ENCODE peak calls at places on chromosomes 6 and 20, in five cellular contexts. V is mesendoderm, O is left ventricle myocardium inferior, W is NT2/D1, C is occipital lobe. E is an unnamed sample.

GRCh38 chr20:8527998-8528397 is 395.9 kb downstream of the PLCB1 start:
- DNase-seq in V (no peak), O (no peak), W (no peak), C (no peak), E (no peak)

GRCh38 chr6:143276436-143276835 is 174.1 kb downstream of the ADAT2 start:
- DNase-seq in V (no peak), O (no peak), W (no peak), C (no peak), E (no peak)

GRCh38 chr6:36542041-36542440 is 5.2 kb downstream of the STK38 start:
- DNase-seq in V (no peak), O (no peak), W (no peak), C (no peak), E (no peak)

GRCh38 chr6:129029778-129030177 is 146.8 kb downstream of the LAMA2 start:
- DNase-seq in V (peak; percentile 90), O (no peak), W (peak; percentile 13), C (no peak), E (peak; percentile 39)

GRCh38 chr6:30888472-30889137 is 4.3 kb downstream of the DDR1 start:
- DNase-seq in V (peak; percentile 15), O (no peak), W (no peak), C (peak; percentile 28), E (no peak)

GRCh38 chr6:113856571-113857564 is at the start of gene MARCKS:
- DNase-seq in V (peak; percentile 90), O (peak; percentile 83), W (no peak), C (peak; percentile 68), E (peak; percentile 94)

GRCh38 chr20:51377132-51377531 is 165.4 kb downstream of the NFATC2 start:
- DNase-seq in V (no peak), O (no peak), W (no peak), C (no peak), E (no peak)

GRCh38 chr6:1597924-1598323 is 11.8 kb upstream of the FOXC1 start:
- DNase-seq in V (no peak), O (no peak), W (no peak), C (no peak), E (no peak)

GRCh38 chr6:149834513-149835481 is 29.4 kb downstream of the LRP11 start:
- DNase-seq in V (peak; percentile 62), O (no peak), W (peak; percentile 32), C (peak; percentile 32), E (peak; percentile 81)

GRCh38 chr6:36777806-36778205 is 61.4 kb downstream of the CPNE5 start:
- DNase-seq in V (no peak), O (no peak), W (no peak), C (no peak), E (peak; percentile 34)

GRCh38 chr6:36594816-36595167 is 630 bp downstream of the SRSF3 start:
- DNase-seq in V (no peak), O (no peak), W (no peak), C (no peak), E (no peak)

GRCh38 chr20:24502184-24502583 is 32.8 kb downstream of the SYNDIG1 start:
- DNase-seq in V (no peak), O (no peak), W (no peak), C (peak; percentile 83), E (no peak)

GRCh38 chr6:131130546-131130925 is 4.7 kb upstream of the AKAP7 start:
- DNase-seq in V (no peak), O (no peak), W (no peak), C (no peak), E (no peak)

GRCh38 chr6:44127186-44128019 is at the start of the genes MRPL14 and TMEM63B:
- DNase-seq in V (peak; percentile 88), O (peak; percentile 86), W (peak; percentile 46), C (peak; percentile 78), E (peak; percentile 90)

GRCh38 chr20:38199506-38200390 is 34.7 kb upstream of the TGM2 start:
- DNase-seq in V (no peak), O (no peak), W (no peak), C (no peak), E (no peak)

GRCh38 chr6:22227824-22228610 is 68.8 kb downstream of the PRL start:
- DNase-seq in V (no peak), O (no peak), W (no peak), C (no peak), E (no peak)

GRCh38 chr6:114785235-114786127 is 442.7 kb upstream of the HS3ST5 start:
- DNase-seq in V (peak; percentile 3), O (no peak), W (no peak), C (no peak), E (no peak)

GRCh38 chr6:29502597-29502996 is 14.8 kb upstream of the MAS1L start:
- DNase-seq in V (no peak), O (no peak), W (no peak), C (no peak), E (no peak)

GRCh38 chr6:84606860-84607259 is 157.5 kb downstream of the TBX18 start:
- DNase-seq in V (no peak), O (no peak), W (no peak), C (no peak), E (no peak)

GRCh38 chr20:63453029-63453523 is 19.4 kb downstream of the KCNQ2 start:
- DNase-seq in V (no peak), O (no peak), W (no peak), C (no peak), E (peak; percentile 48)

GRCh38 chr6:30238178-30238795 is 25.1 kb upstream of the TRIM26 start:
- DNase-seq in V (peak; percentile 48), O (no peak), W (no peak), C (peak; percentile 5), E (peak; percentile 60)

GRCh38 chr20:2114990-2115681 is 13.5 kb downstream of the STK35 start:
- DNase-seq in V (no peak), O (peak; percentile 40), W (no peak), C (no peak), E (no peak)

GRCh38 chr6:33390173-33390572 is 1.4 kb upstream of the KIFC1 start:
- DNase-seq in V (no peak), O (no peak), W (no peak), C (no peak), E (no peak)

E was measured in GM23338.